ENCODE peak calls at places on chromosome 6, in four cellular contexts. One of them, this sample, is unnamed.

GRCh38 chr6:34027445-34027936 is 118.4 kb downstream of the GRM4 start:
- DNase-seq in GM12878: no peak
- DNase-seq in HepG2: peak; percentile 30
- DNase-seq in H1: peak; percentile 29
- DNase-seq in this sample: no peak

GRCh38 chr6:17102258-17102870 is 514 bp downstream of the STMND1 start:
- DNase-seq in GM12878: no peak
- DNase-seq in HepG2: no peak
- DNase-seq in H1: no peak
- DNase-seq in this sample: no peak

GRCh38 chr6:13526718-13527668 is 39.6 kb upstream of the GFOD1 start:
- DNase-seq in GM12878: peak; percentile 69
- DNase-seq in HepG2: no peak
- DNase-seq in H1: no peak
- DNase-seq in this sample: no peak

GRCh38 chr6:111761783-111762312 is 111.4 kb downstream of the FYN start:
- DNase-seq in GM12878: no peak
- DNase-seq in HepG2: no peak
- DNase-seq in H1: no peak
- DNase-seq in this sample: no peak

GRCh38 chr6:15519681-15520080 is 143.1 kb downstream of the DTNBP1 start:
- DNase-seq in GM12878: no peak
- DNase-seq in HepG2: no peak
- DNase-seq in H1: no peak
- DNase-seq in this sample: no peak

GRCh38 chr6:10884245-10884972 is 2.4 kb upstream of the SYCP2L start:
- DNase-seq in GM12878: no peak
- DNase-seq in HepG2: no peak
- DNase-seq in H1: no peak
- DNase-seq in this sample: no peak

GRCh38 chr6:92888316-92888715 is 531.0 kb downstream of the EPHA7 start:
- DNase-seq in GM12878: no peak
- DNase-seq in HepG2: no peak
- DNase-seq in H1: no peak
- DNase-seq in this sample: no peak

GRCh38 chr6:4603856-4604369 is 172.3 kb upstream of the CDYL start:
- DNase-seq in GM12878: no peak
- DNase-seq in HepG2: no peak
- DNase-seq in H1: no peak
- DNase-seq in this sample: no peak

GRCh38 chr6:116126032-116126431 is at the start of gene COL10A1:
- DNase-seq in GM12878: no peak
- DNase-seq in HepG2: no peak
- DNase-seq in H1: no peak
- DNase-seq in this sample: no peak

GRCh38 chr6:14286144-14286543 is 168.6 kb downstream of the CD83 start:
- DNase-seq in GM12878: no peak
- DNase-seq in HepG2: no peak
- DNase-seq in H1: no peak
- DNase-seq in this sample: no peak

GRCh38 chr6:79648315-79648714 is 17.2 kb downstream of the SH3BGRL2 start:
- DNase-seq in GM12878: no peak
- DNase-seq in HepG2: no peak
- DNase-seq in H1: no peak
- DNase-seq in this sample: no peak

GRCh38 chr6:153108320-153108719 is 22.8 kb downstream of the RGS17 start:
- DNase-seq in GM12878: no peak
- DNase-seq in HepG2: no peak
- DNase-seq in H1: no peak
- DNase-seq in this sample: no peak

GRCh38 chr6:158625881-158626305 is 18.6 kb downstream of the DYNLT1 start:
- DNase-seq in GM12878: no peak
- DNase-seq in HepG2: no peak
- DNase-seq in H1: no peak
- DNase-seq in this sample: no peak

GRCh38 chr6:2942916-2943563 is 28.3 kb downstream of the SERPINB6 start:
- DNase-seq in GM12878: no peak
- DNase-seq in HepG2: no peak
- DNase-seq in H1: no peak
- DNase-seq in this sample: no peak

GRCh38 chr6:85675030-85675819 is 32.5 kb upstream of the SYNCRIP start:
- DNase-seq in GM12878: no peak
- DNase-seq in HepG2: no peak
- DNase-seq in H1: no peak
- DNase-seq in this sample: no peak

GRCh38 chr6:119182875-119183274 is 104.4 kb upstream of the FAM184A start:
- DNase-seq in GM12878: no peak
- DNase-seq in HepG2: no peak
- DNase-seq in H1: no peak
- DNase-seq in this sample: no peak

GRCh38 chr6:129686941-129687627 is 22.9 kb downstream of the ARHGAP18 start:
- DNase-seq in GM12878: peak; percentile 76
- DNase-seq in HepG2: no peak
- DNase-seq in H1: no peak
- DNase-seq in this sample: no peak

GRCh38 chr6:144063246-144063743 is 32.1 kb downstream of the SF3B5 start:
- DNase-seq in GM12878: no peak
- DNase-seq in HepG2: no peak
- DNase-seq in H1: no peak
- DNase-seq in this sample: no peak

GRCh38 chr6:31822038-31822821 is 5.3 kb upstream of the HSPA1B start:
- DNase-seq in GM12878: no peak
- DNase-seq in HepG2: peak; percentile 67
- DNase-seq in H1: no peak
- DNase-seq in this sample: no peak

GRCh38 chr6:112881027-112881426 is 533.9 kb downstream of the RFPL4B start:
- DNase-seq in GM12878: no peak
- DNase-seq in HepG2: no peak
- DNase-seq in H1: no peak
- DNase-seq in this sample: no peak

GRCh38 chr6:137487181-137487910 is 6.8 kb downstream of the OLIG3 start:
- DNase-seq in GM12878: no peak
- DNase-seq in HepG2: no peak
- DNase-seq in H1: no peak
- DNase-seq in this sample: no peak

GRCh38 chr6:133991096-133991593 is 38.1 kb downstream of the TBPL1 start:
- DNase-seq in GM12878: no peak
- DNase-seq in HepG2: peak; percentile 21
- DNase-seq in H1: no peak
- DNase-seq in this sample: no peak

GRCh38 chr6:130834482-130835251 is 7.5 kb downstream of the SMLR1 start:
- DNase-seq in GM12878: no peak
- DNase-seq in HepG2: peak; percentile 85
- DNase-seq in H1: no peak
- DNase-seq in this sample: no peak

GRCh38 chr6:18632670-18633410 is 245.7 kb downstream of the RNF144B start:
- DNase-seq in GM12878: no peak
- DNase-seq in HepG2: peak; percentile 32
- DNase-seq in H1: no peak
- DNase-seq in this sample: no peak

GRCh38 chr6:82410151-82410621 is 46.6 kb downstream of the TPBG start:
- DNase-seq in GM12878: no peak
- DNase-seq in HepG2: no peak
- DNase-seq in H1: no peak
- DNase-seq in this sample: no peak

GRCh38 chr6:82413868-82414267 is 50.3 kb downstream of the TPBG start:
- DNase-seq in GM12878: no peak
- DNase-seq in HepG2: no peak
- DNase-seq in H1: no peak
- DNase-seq in this sample: no peak

GRCh38 chr6:82408952-82409421 is 45.4 kb downstream of the TPBG start:
- DNase-seq in GM12878: no peak
- DNase-seq in HepG2: no peak
- DNase-seq in H1: no peak
- DNase-seq in this sample: no peak
- TF ChIP-seq YY1 in GM12878: no peak
- TF ChIP-seq YY1 in HepG2: no peak
- TF ChIP-seq YY1 in H1: no peak
- TF ChIP-seq YY1 in this sample: no peak

GRCh38 chr6:135902756-135903331 is 51.3 kb downstream of the PDE7B start:
- DNase-seq in GM12878: no peak
- DNase-seq in HepG2: no peak
- DNase-seq in H1: no peak
- DNase-seq in this sample: no peak
- TF ChIP-seq SUZ12 in GM12878: no peak
- TF ChIP-seq SUZ12 in HepG2: no peak
- TF ChIP-seq SUZ12 in H1: no peak
- TF ChIP-seq SUZ12 in this sample: no peak

GRCh38 chr6:106746660-106747059 is 117.3 kb downstream of the QRSL1 start:
- DNase-seq in GM12878: no peak
- DNase-seq in HepG2: peak; percentile 40
- DNase-seq in H1: no peak
- DNase-seq in this sample: no peak
- TF ChIP-seq YY1 in GM12878: no peak
- TF ChIP-seq YY1 in HepG2: no peak
- TF ChIP-seq YY1 in H1: no peak
- TF ChIP-seq YY1 in this sample: no peak

GRCh38 chr6:162090734-162091133 is 636.8 kb downstream of the PRKN start:
- DNase-seq in GM12878: no peak
- DNase-seq in HepG2: no peak
- DNase-seq in H1: no peak
- DNase-seq in this sample: no peak
- TF ChIP-seq SUZ12 in GM12878: no peak
- TF ChIP-seq SUZ12 in HepG2: no peak
- TF ChIP-seq SUZ12 in H1: no peak
- TF ChIP-seq SUZ12 in this sample: no peak

GRCh38 chr6:107709341-107709740 is 114.8 kb downstream of the SCML4 start:
- DNase-seq in GM12878: no peak
- DNase-seq in HepG2: no peak
- DNase-seq in H1: no peak
- DNase-seq in this sample: no peak
- TF ChIP-seq YY1 in GM12878: no peak
- TF ChIP-seq YY1 in HepG2: no peak
- TF ChIP-seq YY1 in H1: no peak
- TF ChIP-seq YY1 in this sample: no peak

GRCh38 chr6:44020148-44020547 is 107.1 kb downstream of the MRPL14 start:
- DNase-seq in GM12878: no peak
- DNase-seq in HepG2: no peak
- DNase-seq in H1: no peak
- DNase-seq in this sample: no peak

GRCh38 chr6:44022671-44023352 is 104.4 kb downstream of the MRPL14 start:
- DNase-seq in GM12878: no peak
- DNase-seq in HepG2: no peak
- DNase-seq in H1: no peak
- DNase-seq in this sample: no peak

GRCh38 chr6:44022296-44022661 is 105.0 kb downstream of the MRPL14 start:
- DNase-seq in GM12878: no peak
- DNase-seq in HepG2: no peak
- DNase-seq in H1: no peak
- DNase-seq in this sample: no peak

GRCh38 chr6:44020664-44021425 is 106.4 kb downstream of the MRPL14 start:
- DNase-seq in GM12878: no peak
- DNase-seq in HepG2: no peak
- DNase-seq in H1: no peak
- DNase-seq in this sample: no peak

GRCh38 chr6:44021628-44022295 is 105.5 kb downstream of the MRPL14 start:
- DNase-seq in GM12878: no peak
- DNase-seq in HepG2: no peak
- DNase-seq in H1: no peak
- DNase-seq in this sample: no peak
- TF ChIP-seq SUZ12 in GM12878: no peak
- TF ChIP-seq SUZ12 in HepG2: no peak
- TF ChIP-seq SUZ12 in H1: no peak
- TF ChIP-seq SUZ12 in this sample: no peak

DNA sequence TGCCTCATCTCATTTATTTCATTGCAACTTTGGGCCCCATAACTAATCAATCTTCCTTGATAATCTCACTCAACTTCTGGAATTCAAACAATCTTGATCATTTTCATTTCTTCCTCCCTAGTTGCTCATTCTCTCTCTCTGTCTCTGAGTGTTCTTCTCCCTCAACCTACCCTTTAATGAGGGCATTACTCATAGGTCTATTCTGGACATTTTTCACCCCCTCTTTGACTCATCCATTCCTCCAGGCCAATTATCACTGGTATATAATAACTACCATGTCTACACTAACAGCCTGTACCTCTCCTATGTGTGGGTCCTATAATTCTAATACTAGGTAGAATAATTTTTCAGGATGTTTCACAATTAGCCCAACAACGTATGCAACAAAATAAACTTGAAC is 78.8 kb downstream of the COL21A1 start:
- DNase-seq in GM12878: no peak
- DNase-seq in HepG2: no peak
- DNase-seq in H1: no peak
- DNase-seq in this sample: no peak
- TF ChIP-seq YY1 in GM12878: no peak
- TF ChIP-seq YY1 in HepG2: no peak
- TF ChIP-seq YY1 in H1: no peak
- TF ChIP-seq YY1 in this sample: no peak

DNA sequence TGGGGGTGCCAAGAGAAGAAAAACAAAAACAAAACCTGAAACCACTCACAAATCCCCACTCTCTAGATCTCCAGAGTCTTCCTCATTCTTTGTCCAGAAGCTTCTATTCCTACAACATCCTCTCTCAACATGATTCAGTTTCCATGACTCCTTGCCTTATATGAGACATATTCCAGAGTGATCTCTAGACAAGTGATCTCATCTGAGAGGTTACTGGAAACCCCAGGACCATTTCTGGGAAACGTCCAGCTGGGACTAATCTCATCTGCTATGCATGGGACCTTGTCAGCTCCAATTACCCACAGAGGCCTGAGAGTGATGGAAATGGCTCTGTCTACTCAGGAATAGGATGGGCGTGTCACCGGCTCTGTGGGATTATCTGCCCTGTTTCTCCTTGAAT is 4.0 kb downstream of the GUCA1B start:
- DNase-seq in GM12878: no peak
- DNase-seq in HepG2: no peak
- DNase-seq in H1: no peak
- DNase-seq in this sample: no peak
- TF ChIP-seq SUZ12 in GM12878: no peak
- TF ChIP-seq SUZ12 in HepG2: no peak
- TF ChIP-seq SUZ12 in H1: no peak
- TF ChIP-seq SUZ12 in this sample: no peak